ENCODE peak calls at places on chromosomes 13 and 19, in nine cellular contexts. One of them, this sample, is unnamed.

GRCh38 chr19:17779281-17779930 is 15.5 kb upstream of the B3GNT3 start:
- DNase-seq in GM13976: no peak
- DNase-seq in tibial nerve: peak
- DNase-seq in anterior cingulate cortex: peak
- DNase-seq in fibroblast of lung: peak
- DNase-seq in lower leg skin: no peak
- DNase-seq in skeletal muscle cell: no peak
- DNase-seq in heart left ventricle: no peak
- DNase-seq in globus pallidus: peak
- DNase-seq in this sample: no peak

GRCh38 chr13:32278456-32278855 is 36.7 kb downstream of the ZAR1L start:
- DNase-seq in GM13976: peak
- DNase-seq in tibial nerve: no peak
- DNase-seq in anterior cingulate cortex: no peak
- DNase-seq in fibroblast of lung: peak
- DNase-seq in lower leg skin: no peak
- DNase-seq in skeletal muscle cell: peak
- DNase-seq in heart left ventricle: no peak
- DNase-seq in globus pallidus: no peak
- DNase-seq in this sample: no peak

GRCh38 chr13:33078268-33078667 is 62.0 kb downstream of the KL start:
- DNase-seq in GM13976: no peak
- DNase-seq in tibial nerve: no peak
- DNase-seq in anterior cingulate cortex: no peak
- DNase-seq in fibroblast of lung: no peak
- DNase-seq in lower leg skin: no peak
- DNase-seq in skeletal muscle cell: no peak
- DNase-seq in heart left ventricle: no peak
- DNase-seq in globus pallidus: no peak
- DNase-seq in this sample: no peak

GRCh38 chr19:40604647-40605200 is 3.6 kb downstream of the LTBP4 start:
- DNase-seq in GM13976: no peak
- DNase-seq in tibial nerve: no peak
- DNase-seq in anterior cingulate cortex: no peak
- DNase-seq in fibroblast of lung: no peak
- DNase-seq in lower leg skin: peak
- DNase-seq in skeletal muscle cell: no peak
- DNase-seq in heart left ventricle: no peak
- DNase-seq in globus pallidus: no peak
- DNase-seq in this sample: no peak

GRCh38 chr13:64505511-64505910 is 2724.6 kb downstream of the PCDH9 start:
- DNase-seq in GM13976: no peak
- DNase-seq in tibial nerve: no peak
- DNase-seq in anterior cingulate cortex: no peak
- DNase-seq in fibroblast of lung: peak
- DNase-seq in lower leg skin: no peak
- DNase-seq in skeletal muscle cell: peak
- DNase-seq in heart left ventricle: no peak
- DNase-seq in globus pallidus: no peak
- DNase-seq in this sample: peak

GRCh38 chr13:101942038-101942437 is 459.8 kb downstream of the FGF14 start:
- DNase-seq in GM13976: no peak
- DNase-seq in tibial nerve: peak
- DNase-seq in anterior cingulate cortex: no peak
- DNase-seq in fibroblast of lung: peak
- DNase-seq in lower leg skin: no peak
- DNase-seq in skeletal muscle cell: no peak
- DNase-seq in heart left ventricle: peak
- DNase-seq in globus pallidus: peak
- DNase-seq in this sample: no peak

GRCh38 chr13:42396501-42396900 is 124.5 kb downstream of the AKAP11 start:
- DNase-seq in GM13976: no peak
- DNase-seq in tibial nerve: no peak
- DNase-seq in anterior cingulate cortex: no peak
- DNase-seq in fibroblast of lung: no peak
- DNase-seq in lower leg skin: no peak
- DNase-seq in skeletal muscle cell: no peak
- DNase-seq in heart left ventricle: no peak
- DNase-seq in globus pallidus: no peak
- DNase-seq in this sample: no peak

GRCh38 chr19:18745012-18745735 is 45.9 kb downstream of the COMP start:
- DNase-seq in GM13976: no peak
- DNase-seq in tibial nerve: no peak
- DNase-seq in anterior cingulate cortex: peak
- DNase-seq in fibroblast of lung: no peak
- DNase-seq in lower leg skin: no peak
- DNase-seq in skeletal muscle cell: no peak
- DNase-seq in heart left ventricle: no peak
- DNase-seq in globus pallidus: no peak
- DNase-seq in this sample: no peak